ENCODE peak calls at places on chromosomes 16 and 17, in five cellular contexts. X, G, C, Q and B are unnamed samples.

GRCh38 chr17:57924677-57925076 is 30.5 kb downstream of the CUEDC1 start:
- DNase-seq in X (no peak), Q (no peak), G (no peak), C (no peak), B (no peak)

GRCh38 chr17:2051388-2052237 is 3.3 kb upstream of the HIC1 start:
- DNase-seq in C (peak), X (no peak), G (no peak), Q (no peak), B (no peak)

GRCh38 chr17:49146620-49147306 is 14.2 kb downstream of the B4GALNT2 start:
- DNase-seq in G (no peak), X (peak), Q (no peak), C (no peak), B (peak)

GRCh38 chr16:11370084-11370931 is 25.0 kb downstream of the RMI2 start:
- DNase-seq in Q (no peak), C (peak), G (peak), X (no peak), B (no peak)

GRCh38 chr16:54424043-54424451 is 137.5 kb upstream of the IRX3 start:
- DNase-seq in C (no peak), X (no peak), G (no peak), Q (no peak), B (peak)

GRCh38 chr16:57372372-57373116 is at the start of gene CX3CL1:
- DNase-seq in Q (no peak), X (no peak), C (peak), G (no peak), B (no peak)

GRCh38 chr16:13902677-13903076 is 17.3 kb upstream of the ERCC4 start:
- DNase-seq in G (no peak), Q (no peak), C (no peak), X (no peak), B (no peak)

GRCh38 chr16:69049146-69049545 is 56.3 kb upstream of the HAS3 start:
- DNase-seq in C (no peak), X (no peak), G (no peak), Q (no peak), B (no peak)

GRCh38 chr16:67396159-67396774 is 3.0 kb upstream of the TPPP3 start:
- DNase-seq in Q (no peak), G (no peak), C (peak), X (peak), B (peak)

GRCh38 chr17:82228842-82229685 is at the start of gene SLC16A3:
- DNase-seq in Q (peak), G (peak), C (peak), X (no peak), B (no peak)

GRCh38 chr16:58628845-58629680 is 563 bp downstream of the CNOT1 start:
- DNase-seq in C (peak), Q (peak), X (no peak), G (peak), B (peak)

GRCh38 chr17:3892095-3892998 is 506 bp downstream of the CAMKK1 start:
- DNase-seq in G (peak), X (no peak), Q (peak), C (peak), B (peak)

GRCh38 chr16:57544129-57544653 is 1.7 kb downstream of the ADGRG5 start:
- DNase-seq in Q (no peak), X (no peak), G (peak), C (no peak), B (no peak)

GRCh38 chr17:64126918-64127317 is 3.0 kb downstream of the ERN1 start:
- DNase-seq in G (no peak), Q (no peak), X (no peak), C (no peak), B (no peak)

GRCh38 chr16:67192781-67193260 is 866 bp downstream of the E2F4 start:
- DNase-seq in G (no peak), C (no peak), X (no peak), Q (no peak), B (no peak)

GRCh38 chr16:47234-47633 is 6.2 kb downstream of the POLR3K start:
- DNase-seq in X (no peak), G (no peak), Q (no peak), C (no peak), B (no peak)

GRCh38 chr16:799948-800833 is at the start of gene GNG13:
- DNase-seq in X (no peak), Q (no peak), G (no peak), C (no peak), B (no peak)

GRCh38 chr17:1999557-2000251 is 25.4 kb downstream of the RTN4RL1 start:
- DNase-seq in X (no peak), Q (no peak), G (no peak), C (peak), B (no peak)

GRCh38 chr16:4659363-4660353 is 33.7 kb upstream of the NUDT16L1 start:
- DNase-seq in Q (no peak), C (no peak), G (no peak), X (no peak), B (no peak)

GRCh38 chr16:19898924-19899604 is 14.4 kb upstream of the GPRC5B start:
- DNase-seq in X (peak), G (no peak), Q (no peak), C (peak), B (peak)

GRCh38 chr17:39551879-39552278 is 55.8 kb downstream of the NEUROD2 start:
- DNase-seq in X (no peak), C (no peak), G (no peak), Q (no peak), B (no peak)

GRCh38 chr17:75595284-75595918 is 7.8 kb downstream of the MYO15B start:
- DNase-seq in X (no peak), G (no peak), C (no peak), Q (no peak), B (no peak)

GRCh38 chr17:67281053-67281452 is 36.1 kb upstream of the HELZ start:
- DNase-seq in Q (no peak), X (no peak), G (no peak), C (no peak), B (no peak)

GRCh38 chr16:31528726-31529397 is 1.2 kb downstream of the AHSP start:
- DNase-seq in C (no peak), Q (no peak), X (no peak), G (no peak), B (no peak)

GRCh38 chr16:17460890-17461289 is 9.9 kb downstream of the XYLT1 start:
- DNase-seq in X (no peak), Q (no peak), G (no peak), C (no peak), B (no peak)

GRCh38 chr16:80462902-80463301 is 77.9 kb upstream of the DYNLRB2 start:
- DNase-seq in G (no peak), C (no peak), X (no peak), Q (no peak), B (no peak)

GRCh38 chr17:63222655-63223054 is 223.5 kb downstream of the CYB561 start:
- DNase-seq in X (peak), C (no peak), Q (no peak), G (no peak), B (no peak)

GRCh38 chr17:39200957-39201510 is 951 bp downstream of the RPL19 start:
- DNase-seq in Q (no peak), G (no peak), X (no peak), C (peak), B (no peak)

GRCh38 chr17:42519546-42520444 is 16.2 kb upstream of the NAGLU start:
- DNase-seq in C (peak), G (no peak), X (peak), Q (no peak), B (peak)

GRCh38 chr17:62062936-62063335 is 2.1 kb downstream of the MED13 start:
- DNase-seq in X (no peak), C (no peak), Q (no peak), G (no peak), B (no peak)
- H3K4me3 ChIP-seq in X (no peak), C (peak), Q (no peak), G (peak), B (peak)

GRCh38 chr16:56048425-56049100 is 142.7 kb upstream of the GNAO1 start:
- DNase-seq in G (peak), Q (no peak), C (no peak), X (no peak), B (no peak)

GRCh38 chr16:56042416-56042815 is 148.9 kb upstream of the GNAO1 start:
- DNase-seq in Q (no peak), X (no peak), G (no peak), C (no peak), B (no peak)

GRCh38 chr16:56041556-56042140 is 149.6 kb upstream of the GNAO1 start:
- DNase-seq in X (peak), G (no peak), Q (peak), C (no peak), B (peak)

DNA sequence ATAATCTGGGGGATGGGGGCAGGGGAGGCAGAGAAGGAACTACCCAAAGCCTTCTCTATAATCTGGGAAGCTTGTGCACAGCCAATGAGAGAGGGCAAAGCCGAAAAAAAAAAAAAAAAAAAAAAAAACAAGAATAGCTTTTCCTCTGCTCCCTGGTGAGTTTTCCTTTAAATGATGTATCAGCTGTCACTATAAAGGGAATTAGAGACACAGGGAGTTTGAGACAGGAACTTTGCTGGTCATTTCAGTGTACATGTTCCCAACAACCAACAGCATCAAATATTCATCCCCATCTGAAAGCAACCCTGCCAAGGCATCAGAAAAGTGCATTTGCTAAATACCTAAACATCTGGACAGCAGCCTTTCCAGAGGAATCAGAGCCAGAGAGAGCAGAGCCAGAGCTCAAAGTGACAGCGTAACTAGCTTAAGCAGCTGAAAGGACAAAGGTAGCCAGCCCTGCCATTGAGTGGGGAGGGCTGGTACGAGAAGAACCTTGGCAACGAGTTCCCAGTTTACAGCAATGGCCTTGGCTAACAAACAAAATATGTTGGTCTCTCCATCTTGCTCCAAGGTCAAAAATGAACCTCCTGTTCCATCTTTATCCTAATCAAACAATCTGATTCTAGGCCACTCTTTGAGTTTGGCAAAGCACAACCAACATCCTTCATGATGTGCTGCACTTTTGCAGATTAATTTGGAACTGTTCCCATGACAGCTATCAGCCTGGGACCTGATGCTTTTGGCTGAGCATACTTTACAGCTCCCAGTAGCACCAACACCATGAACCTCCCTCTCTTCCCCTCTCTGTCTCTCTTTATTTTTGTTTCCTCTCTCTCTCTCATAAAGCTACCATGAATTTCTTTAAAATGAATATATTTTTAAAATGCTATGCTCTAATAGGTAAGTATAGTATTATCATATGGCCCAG is 143.7 kb upstream of the GNAO1 start:
- DNase-seq in C (no peak), Q (no peak), G (no peak), X (no peak), B (no peak)
- H3K27ac ChIP-seq in C (no peak), Q (no peak), G (no peak), X (no peak), B (no peak)

GRCh38 chr16:21524068-21524751 is 75.2 kb upstream of the METTL9 start:
- DNase-seq in C (no peak), Q (no peak), X (no peak), G (no peak), B (no peak)
- H3K4me3 ChIP-seq in C (no peak), Q (no peak), X (no peak), G (no peak), B (no peak)

DNA sequence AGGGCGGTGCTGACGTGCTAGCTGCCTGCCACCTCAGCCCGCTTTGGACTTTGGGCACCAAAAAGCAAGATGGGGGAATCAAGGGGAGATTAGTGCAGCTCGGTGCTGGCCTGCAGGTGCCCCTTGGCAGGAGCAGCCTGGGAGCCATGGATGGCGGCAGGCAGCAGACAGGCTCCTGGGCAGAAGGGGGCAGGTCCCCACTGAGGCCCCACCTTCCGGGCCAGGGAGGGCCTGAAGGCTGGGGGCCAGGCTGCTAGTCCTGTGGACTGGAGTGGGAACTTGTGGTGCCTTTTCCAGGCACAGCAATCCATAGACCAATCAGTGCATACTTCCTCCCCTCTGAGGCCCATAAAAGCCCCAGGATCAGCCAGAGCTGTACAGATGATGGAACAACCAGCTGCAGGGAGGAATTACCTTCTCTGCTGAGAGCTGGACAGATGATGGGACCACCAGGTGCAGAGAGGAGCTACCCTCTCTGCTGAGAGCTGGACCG is 64.0 kb downstream of the USP32 start:
- DNase-seq in X (no peak), G (no peak), Q (no peak), C (no peak), B (no peak)
- H3K27ac ChIP-seq in X (no peak), G (no peak), Q (no peak), C (no peak), B (no peak)

DNA sequence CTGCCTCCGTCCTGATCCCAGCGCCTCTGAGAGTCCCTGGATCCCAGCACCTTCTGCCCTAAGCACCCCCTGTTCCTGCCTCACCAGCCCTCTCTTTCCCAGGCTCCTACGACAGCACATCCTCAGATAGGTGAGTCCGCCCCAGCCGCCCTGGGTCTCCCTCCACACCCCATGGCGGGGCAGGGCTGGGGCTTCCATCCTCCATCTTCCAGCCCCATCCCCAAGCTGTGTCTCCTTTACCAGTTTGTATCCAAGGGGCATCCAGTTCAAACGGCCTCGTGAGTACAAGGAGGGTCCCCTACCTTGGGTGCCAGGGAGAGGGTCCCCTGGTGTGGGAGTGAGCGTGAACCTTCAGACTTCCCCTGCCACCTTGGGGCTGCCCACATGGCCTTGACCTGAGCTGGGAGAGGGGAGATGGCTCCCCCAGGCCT is 774 bp downstream of the LAT start:
- DNase-seq in Q (no peak), G (no peak), C (no peak), X (no peak), B (no peak)
- H3K4me3 ChIP-seq in Q (peak), G (no peak), C (no peak), X (no peak), B (no peak)

GRCh38 chr16:23497543-23497868 is 12.8 kb downstream of the GGA2 start:
- DNase-seq in X (no peak), Q (no peak), G (no peak), C (no peak), B (no peak)

GRCh38 chr16:23494188-23494587 is 16.1 kb downstream of the GGA2 start:
- DNase-seq in G (no peak), X (no peak), Q (no peak), C (no peak), B (no peak)

GRCh38 chr16:23486480-23486879 is 23.8 kb downstream of the GGA2 start:
- DNase-seq in G (no peak), X (no peak), C (no peak), Q (no peak), B (peak)

GRCh38 chr16:23496826-23497542 is 13.3 kb downstream of the GGA2 start:
- DNase-seq in C (peak), Q (no peak), X (no peak), G (no peak), B (peak)

GRCh38 chr16:23491490-23492391 is 18.6 kb downstream of the GGA2 start:
- DNase-seq in Q (no peak), C (no peak), G (no peak), X (no peak), B (peak)
- H3K27ac ChIP-seq in Q (no peak), C (no peak), G (no peak), X (no peak), B (no peak)